ENCODE peak calls at places on chromosomes 4 and X, in five cellular contexts. J is activated T-cell treated with anti-CD3 and anti-CD28 coated beads, Interleukin-2, amount 50 U/mL, for 24 hours; T is AG20443; K is left lung; W is naive B cell. Y is an unnamed sample.

GRCh38 chr4:85498068-85498733 is 23.3 kb downstream of the ARHGAP24 start:
- DNase-seq in T (peak), W (peak), J (no peak), K (peak), Y (no peak)

GRCh38 chr4:88791274-88791673 is 93.6 kb upstream of the NAP1L5 start:
- DNase-seq in W (no peak), K (no peak), J (no peak), T (peak), Y (no peak)

GRCh38 chr4:114729339-114729738 is 130.7 kb downstream of the UGT8 start:
- DNase-seq in T (no peak), K (no peak), J (no peak), W (no peak), Y (no peak)

GRCh38 chr4:180058731-180059215 is 2184.4 kb upstream of the TENM3 start:
- DNase-seq in J (no peak), W (peak), T (peak), K (peak), Y (peak)

GRCh38 chr4:692771-693554 is 4.0 kb upstream of the SLC49A3 start:
- DNase-seq in T (no peak), J (no peak), K (no peak), W (no peak), Y (no peak)

GRCh38 chr4:61517144-61517543 is 317.0 kb downstream of the ADGRL3 start:
- DNase-seq in T (no peak), K (no peak), W (no peak), J (no peak), Y (no peak)

GRCh38 chr4:88211473-88212252 is 53.2 kb upstream of the ABCG2 start:
- DNase-seq in K (no peak), T (peak), W (peak), J (no peak), Y (no peak)

GRCh38 chr4:137819964-137820383 is 287.7 kb upstream of the PCDH18 start:
- DNase-seq in J (no peak), T (peak), K (no peak), W (no peak), Y (no peak)

GRCh38 chr4:157804986-157805385 is 367.8 kb downstream of the GASK1B start:
- DNase-seq in J (no peak), W (no peak), T (no peak), K (no peak), Y (no peak)

GRCh38 chr4:108224628-108225053 is 55.9 kb upstream of the LEF1 start:
- DNase-seq in J (no peak), K (no peak), T (no peak), W (no peak), Y (no peak)

GRCh38 chr4:79294064-79294463 is 31.8 kb downstream of the NAA11 start:
- DNase-seq in J (no peak), T (no peak), K (no peak), W (no peak), Y (no peak)

GRCh38 chrX:14875624-14876023 is 2.4 kb downstream of the MOSPD2 start:
- DNase-seq in T (no peak), W (no peak), K (no peak), J (no peak), Y (no peak)

GRCh38 chr4:146311238-146311970 is 97.1 kb downstream of the REELD1 start:
- DNase-seq in W (no peak), T (no peak), K (no peak), J (no peak), Y (no peak)

GRCh38 chr4:76726631-76727030 is 171.3 kb downstream of the SOWAHB start:
- DNase-seq in T (no peak), W (no peak), J (no peak), K (no peak), Y (no peak)

GRCh38 chr4:37948542-37948941 is 11.7 kb upstream of the PTTG2 start:
- DNase-seq in J (no peak), K (no peak), T (no peak), W (peak), Y (no peak)

GRCh38 chr4:104507112-104507511 is 12.4 kb upstream of the CXXC4 start:
- DNase-seq in J (no peak), W (no peak), K (no peak), T (no peak), Y (no peak)

GRCh38 chr4:11623726-11624037 is 195.0 kb upstream of the HS3ST1 start:
- DNase-seq in T (no peak), W (peak), J (no peak), K (peak), Y (no peak)

GRCh38 chr4:7430368-7430964 is 4.3 kb downstream of the PSAPL1 start:
- DNase-seq in K (peak), W (no peak), J (no peak), T (no peak), Y (no peak)